ENCODE peak calls at places on chromosomes 5 and 9, in six cellular contexts. H is heart left ventricle, O is transverse colon, D is ovary, A is fibroblast of villous mesenchyme, R is kidney epithelial cell. M is an unnamed sample.

GRCh38 chr9:3865373-3865772 is 339.6 kb upstream of the RFX3 start:
- DNase-seq in O (no peak), D (no peak), A (no peak), R (no peak), H (no peak), M (no peak)

GRCh38 chr5:147411612-147412310 is 98.1 kb downstream of the DPYSL3 start:
- DNase-seq in D (no peak), A (no peak), R (no peak), H (no peak), O (no peak), M (no peak)

GRCh38 chr5:111198281-111198948 is 25.8 kb upstream of the CAMK4 start:
- DNase-seq in R (no peak), D (no peak), H (no peak), O (no peak), A (no peak), M (no peak)

GRCh38 chr5:5504325-5504724 is 81.8 kb downstream of the ICE1 start:
- DNase-seq in A (no peak), D (no peak), O (no peak), R (no peak), H (no peak), M (no peak)

GRCh38 chr9:77946969-77947368 is 84.6 kb downstream of the GNAQ start:
- DNase-seq in H (peak), R (no peak), D (no peak), O (peak), A (peak), M (no peak)

GRCh38 chr5:41754857-41755256 is 115.4 kb downstream of the OXCT1 start:
- DNase-seq in R (no peak), O (no peak), H (no peak), A (peak), D (no peak), M (no peak)

GRCh38 chr9:96766199-96766598 is 11.7 kb downstream of the ZNF510 start:
- DNase-seq in A (no peak), H (no peak), O (no peak), R (no peak), D (no peak), M (no peak)

GRCh38 chr9:110142868-110143866 is 64.8 kb downstream of the C9orf152 start:
- DNase-seq in O (no peak), A (no peak), D (no peak), R (no peak), H (no peak), M (no peak)

GRCh38 chr5:76082790-76083554 is at the start of gene SV2C:
- DNase-seq in A (no peak), D (no peak), H (peak), O (peak), R (no peak), M (no peak)

GRCh38 chr5:55864606-55865541 is 13.7 kb downstream of the IL31RA start:
- DNase-seq in H (no peak), A (peak), O (no peak), R (no peak), D (no peak), M (no peak)

GRCh38 chr9:6884101-6884500 is 126.3 kb downstream of the KDM4C start:
- DNase-seq in A (no peak), R (no peak), D (no peak), H (no peak), O (no peak), M (no peak)

GRCh38 chr9:116855881-116856662 is 169.0 kb downstream of the TRIM32 start:
- DNase-seq in O (no peak), R (peak), H (no peak), A (no peak), D (no peak), M (no peak)

DNA sequence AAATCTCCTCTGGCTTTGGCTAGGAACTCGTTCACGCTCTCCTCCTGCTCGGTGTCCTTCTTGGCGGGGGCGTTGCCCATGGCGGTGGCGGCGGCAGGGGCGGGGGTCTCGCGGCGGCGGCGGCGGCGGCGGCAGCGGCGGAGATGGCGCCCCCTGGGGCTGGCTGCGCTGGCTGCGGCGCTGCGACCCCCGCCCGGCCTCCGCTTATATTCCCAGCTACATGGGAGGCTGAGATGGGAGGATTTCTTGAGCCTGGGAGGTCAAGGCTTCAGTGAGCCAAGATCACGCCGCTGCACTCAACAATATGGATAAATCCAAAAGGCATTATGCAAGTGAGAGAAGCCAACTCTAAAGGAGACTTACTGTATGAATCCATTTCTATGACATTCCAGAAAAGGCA is at the start of gene PRKACG:
- DNase-seq in O (no peak), A (no peak), R (no peak), H (no peak), D (no peak), M (no peak)
- TF ChIP-seq CTCF in O (no peak), A (no peak), R (no peak), H (no peak), D (no peak), M (no peak)

GRCh38 chr9:14323969-14324366 is 10.0 kb upstream of the NFIB start:
- DNase-seq in O (no peak), R (no peak), D (no peak), H (no peak), A (no peak), M (no peak)

GRCh38 chr9:14321517-14322125 is 7.7 kb upstream of the NFIB start:
- DNase-seq in A (no peak), O (no peak), H (no peak), R (no peak), D (no peak), M (no peak)

GRCh38 chr9:14322211-14323082 is 8.5 kb upstream of the NFIB start:
- DNase-seq in A (peak), R (no peak), D (peak), O (peak), H (peak), M (no peak)

GRCh38 chr9:14320272-14321245 is 6.6 kb upstream of the NFIB start:
- DNase-seq in O (peak), H (peak), A (peak), D (no peak), R (no peak), M (peak)

DNA sequence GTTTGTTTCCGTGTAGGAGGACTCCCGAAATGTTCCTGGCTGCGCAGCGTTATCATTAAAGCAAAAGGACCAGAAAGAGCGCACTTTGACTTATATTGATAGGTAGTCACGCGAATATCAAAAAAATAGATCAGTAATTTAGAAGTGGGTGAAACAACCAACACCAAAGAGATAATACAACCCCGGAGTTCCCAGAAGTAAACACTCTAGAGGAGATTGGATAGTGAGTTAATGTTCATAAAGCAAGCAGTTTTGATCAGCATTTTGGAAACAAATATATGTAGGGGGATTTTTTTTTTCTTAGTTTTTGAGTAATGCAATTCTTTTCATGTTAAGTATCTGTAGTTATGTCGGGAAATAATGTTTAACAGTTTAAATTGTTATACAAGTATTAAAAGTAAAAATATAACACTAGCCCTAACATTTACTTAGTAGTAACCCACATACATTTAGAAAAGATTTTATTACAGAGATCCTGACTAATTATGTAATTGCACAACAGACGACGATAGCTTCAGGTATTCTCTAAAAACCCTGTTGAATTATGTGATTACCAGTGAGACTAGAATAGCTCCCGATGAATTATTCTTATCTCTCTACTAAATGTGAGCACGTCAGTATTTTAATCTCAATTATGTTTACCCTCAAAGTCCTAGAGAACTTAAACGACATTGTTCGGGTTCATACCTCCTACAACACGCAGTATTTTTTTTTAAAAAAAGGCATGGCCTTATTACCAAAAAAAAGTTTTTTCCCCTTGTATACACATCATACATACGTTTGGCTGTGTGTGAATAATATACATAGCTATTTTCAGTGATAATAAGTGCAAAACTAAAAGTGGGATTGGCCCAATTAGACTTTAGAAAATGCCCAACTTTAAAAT is 9.4 kb upstream of the NFIB start:
- DNase-seq in A (no peak), H (no peak), O (no peak), R (no peak), D (no peak), M (no peak)
- H3K4me3 ChIP-seq in A (peak), H (peak), O (peak), R (peak), D (peak), M (peak)

GRCh38 chr5:155699385-155699784 is 627.6 kb upstream of the SGCD start:
- DNase-seq in H (no peak), D (no peak), O (no peak), R (no peak), A (no peak), M (no peak)
- TF ChIP-seq CTCF in H (no peak), D (no peak), O (no peak), R (peak), A (no peak), M (no peak)

GRCh38 chr5:136054133-136054996 is 25.6 kb downstream of the TGFBI start:
- DNase-seq in A (peak), D (no peak), H (no peak), O (no peak), R (no peak), M (peak)
- H3K4me3 ChIP-seq in A (no peak), D (no peak), H (no peak), O (no peak), R (no peak), M (no peak)

GRCh38 chr9:88013607-88014006 is 39.3 kb upstream of the CDK20 start:
- DNase-seq in D (no peak), O (no peak), A (no peak), R (no peak), H (no peak), M (no peak)

GRCh38 chr9:88007291-88007650 is 32.9 kb upstream of the CDK20 start:
- DNase-seq in O (no peak), R (no peak), H (no peak), A (no peak), D (no peak), M (no peak)

GRCh38 chr9:88013051-88013450 is 38.7 kb upstream of the CDK20 start:
- DNase-seq in D (no peak), R (no peak), O (no peak), A (no peak), H (no peak), M (no peak)

GRCh38 chr9:88006511-88007290 is 32.4 kb upstream of the CDK20 start:
- DNase-seq in H (no peak), R (no peak), D (no peak), A (no peak), O (no peak), M (no peak)

GRCh38 chr9:88011005-88011766 is 36.9 kb upstream of the CDK20 start:
- DNase-seq in O (no peak), D (no peak), A (peak), R (no peak), H (no peak), M (no peak)
- TF ChIP-seq CTCF in O (no peak), D (no peak), A (peak), R (peak), H (no peak), M (peak)

DNA sequence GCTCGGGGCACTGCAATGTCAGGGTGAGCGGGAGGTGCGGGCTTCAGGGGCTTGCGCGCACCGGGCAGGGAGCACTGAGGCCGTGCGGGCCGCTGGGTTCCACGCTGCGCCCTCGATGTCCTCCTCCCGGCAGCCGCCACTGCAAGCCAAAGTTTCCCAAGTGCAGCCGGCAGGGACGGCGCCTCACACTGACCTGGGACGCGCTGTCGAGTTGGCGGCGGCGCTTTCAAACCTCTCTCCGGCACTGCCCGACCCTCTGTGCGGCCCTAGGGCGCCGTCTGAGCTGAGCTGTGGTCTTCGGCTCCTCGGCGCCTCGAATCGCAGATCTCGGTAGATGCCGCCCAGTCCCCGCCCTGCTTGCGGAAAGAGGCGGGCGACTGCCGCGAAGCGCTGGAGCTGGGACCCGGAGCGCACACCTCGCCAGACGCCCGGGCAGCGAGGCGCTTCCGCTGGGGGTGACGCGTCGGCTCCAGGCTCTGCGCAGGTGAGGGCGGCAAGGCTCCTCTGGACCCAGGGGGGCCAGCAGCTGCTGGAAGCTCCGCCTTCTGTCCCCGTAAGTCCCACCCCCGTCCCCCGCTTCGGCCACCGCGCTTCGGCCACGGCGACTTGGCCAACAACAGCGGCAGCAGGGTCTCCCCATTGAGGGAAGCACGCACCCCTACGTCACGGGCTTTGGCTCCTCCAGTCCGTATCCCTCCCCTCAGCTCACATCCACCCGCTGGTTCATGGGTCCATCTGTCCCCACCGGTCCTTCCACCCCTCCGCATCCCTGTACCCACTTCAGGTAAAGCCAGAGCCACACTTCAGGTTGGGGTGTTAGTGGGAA is at the start of gene ANKRD34B:
- DNase-seq in A (peak), H (no peak), D (no peak), R (no peak), O (no peak), M (no peak)
- H3K4me3 ChIP-seq in A (peak), H (peak), D (no peak), R (peak), O (peak), M (peak)

M was measured in HFF-Myc.